ENCODE peak calls at places on chromosomes 3 and 15, in six cellular contexts. Y, A, P, W, B and N are unnamed samples.

GRCh38 chr3:143450656-143451055 is 331.1 kb downstream of the CHST2 start:
- DNase-seq in Y (no peak), A (no peak), P (no peak), W (no peak), B (no peak), N (no peak)

GRCh38 chr3:126279853-126280252 is 77.4 kb downstream of the KLF15 start:
- DNase-seq in Y (no peak), A (no peak), P (no peak), W (no peak), B (no peak), N (no peak)

GRCh38 chr15:35751421-35752133 is 205.6 kb upstream of the DPH6 start:
- DNase-seq in Y (peak; percentile 78), A (peak; percentile 87), P (peak; percentile 87), W (peak; percentile 84), B (peak; percentile 68), N (peak; percentile 78)

GRCh38 chr3:156657862-156658731 is 16.3 kb upstream of the TIPARP start:
- DNase-seq in Y (no peak), A (no peak), P (no peak), W (no peak), B (no peak), N (no peak)

GRCh38 chr3:57060089-57060829 is at the start of gene SPATA12:
- DNase-seq in Y (peak; percentile 86), A (peak; percentile 67), P (peak; percentile 98), W (peak; percentile 70), B (peak; percentile 86), N (no peak)

GRCh38 chr3:119630562-119631329 is 29.6 kb downstream of the POPDC2 start:
- DNase-seq in Y (peak; percentile 83), A (no peak), P (peak; percentile 38), W (peak; percentile 44), B (peak; percentile 71), N (no peak)

GRCh38 chr15:28017423-28017924 is 81.6 kb downstream of the OCA2 start:
- DNase-seq in Y (no peak), A (no peak), P (peak; percentile 46), W (no peak), B (no peak), N (peak; percentile 8)

GRCh38 chr3:9301091-9301490 is 51.6 kb upstream of the SRGAP3 start:
- DNase-seq in Y (no peak), A (no peak), P (peak; percentile 28), W (no peak), B (peak; percentile 17), N (no peak)

GRCh38 chr3:42705962-42706585 is 3.5 kb upstream of the HHATL start:
- DNase-seq in Y (no peak), A (no peak), P (no peak), W (no peak), B (no peak), N (no peak)

GRCh38 chr3:113263020-113263419 is 51.7 kb downstream of the BOC start:
- DNase-seq in Y (no peak), A (no peak), P (no peak), W (no peak), B (no peak), N (no peak)

GRCh38 chr15:29517829-29518228 is 248.2 kb upstream of the NSMCE3 start:
- DNase-seq in Y (no peak), A (no peak), P (no peak), W (no peak), B (no peak), N (no peak)

GRCh38 chr15:100713163-100713867 is 110.9 kb downstream of the ASB7 start:
- DNase-seq in Y (peak; percentile 79), A (no peak), P (peak; percentile 66), W (peak; percentile 97), B (peak; percentile 78), N (no peak)

GRCh38 chr15:76994971-76995945 is at the start of gene PSTPIP1:
- DNase-seq in Y (no peak), A (no peak), P (no peak), W (no peak), B (no peak), N (no peak)

GRCh38 chr3:121998588-121999473 is 23.2 kb downstream of the ILDR1 start:
- DNase-seq in Y (no peak), A (no peak), P (peak; percentile 70), W (peak; percentile 12), B (no peak), N (no peak)

GRCh38 chr3:38553071-38553470 is 56.9 kb downstream of the EXOG start:
- DNase-seq in Y (no peak), A (no peak), P (no peak), W (no peak), B (no peak), N (no peak)

GRCh38 chr3:169493512-169494141 is 169.9 kb downstream of the MECOM start:
- DNase-seq in Y (no peak), A (no peak), P (no peak), W (no peak), B (no peak), N (no peak)

GRCh38 chr15:40293905-40294895 is 11.3 kb upstream of the ANKRD63 start:
- DNase-seq in Y (no peak), A (no peak), P (peak; percentile 26), W (no peak), B (no peak), N (no peak)

GRCh38 chr3:35789039-35789438 is 149.7 kb downstream of the ARPP21 start:
- DNase-seq in Y (no peak), A (no peak), P (no peak), W (no peak), B (no peak), N (no peak)

GRCh38 chr3:11558918-11559815 is 84.5 kb downstream of the VGLL4 start:
- DNase-seq in Y (no peak), A (no peak), P (no peak), W (no peak), B (no peak), N (no peak)

GRCh38 chr3:151216641-151217040 is 13.6 kb upstream of the GPR171 start:
- DNase-seq in Y (peak; percentile 37), A (no peak), P (no peak), W (no peak), B (peak; percentile 81), N (no peak)

GRCh38 chr3:197365621-197366020 is 67.2 kb upstream of the DLG1 start:
- DNase-seq in Y (no peak), A (no peak), P (no peak), W (peak; percentile 72), B (no peak), N (no peak)

GRCh38 chr15:91973481-91973880 is 120.0 kb downstream of the SLCO3A1 start:
- DNase-seq in Y (no peak), A (no peak), P (no peak), W (no peak), B (no peak), N (no peak)

GRCh38 chr15:39444729-39445470 is 136.0 kb upstream of the THBS1 start:
- DNase-seq in Y (no peak), A (no peak), P (peak; percentile 46), W (peak; percentile 21), B (no peak), N (no peak)

GRCh38 chr3:36932979-36933378 is 11.9 kb downstream of the TRANK1 start:
- DNase-seq in Y (peak; percentile 44), A (no peak), P (peak; percentile 74), W (no peak), B (peak; percentile 33), N (no peak)
- H3K4ac ChIP-seq in Y (peak overlapping the region; percentile 92), A (no peak overlapping the region), P (peak overlapping the region; percentile 91), W (peak overlapping the region; percentile 16), B (peak overlapping the region; percentile 75), N (no peak overlapping the region)

GRCh38 chr3:54641226-54642014 is 286.4 kb downstream of the LRTM1 start:
- DNase-seq in Y (no peak), A (no peak), P (peak; percentile 89), W (no peak), B (no peak), N (peak; percentile 2)
- H3K9ac ChIP-seq in Y (no peak overlapping the region), A (no peak overlapping the region), P (no peak overlapping the region), W (no peak overlapping the region), B (no peak overlapping the region), N (no peak overlapping the region)

GRCh38 chr3:192819001-192819569 is 91.7 kb upstream of the FGF12 start:
- DNase-seq in Y (peak; percentile 88), A (no peak), P (peak; percentile 84), W (peak; percentile 52), B (peak; percentile 90), N (no peak)

GRCh38 chr3:192817053-192817452 is 89.7 kb upstream of the FGF12 start:
- DNase-seq in Y (peak; percentile 86), A (no peak), P (no peak), W (no peak), B (peak; percentile 76), N (no peak)

GRCh38 chr3:192818126-192818525 is 90.8 kb upstream of the FGF12 start:
- DNase-seq in Y (peak; percentile 48), A (no peak), P (no peak), W (no peak), B (peak; percentile 36), N (no peak)

GRCh38 chr3:192816274-192816853 is 89.0 kb upstream of the FGF12 start:
- DNase-seq in Y (peak; percentile 73), A (no peak), P (peak; percentile 53), W (peak; percentile 83), B (peak; percentile 71), N (peak; percentile 36)

DNA sequence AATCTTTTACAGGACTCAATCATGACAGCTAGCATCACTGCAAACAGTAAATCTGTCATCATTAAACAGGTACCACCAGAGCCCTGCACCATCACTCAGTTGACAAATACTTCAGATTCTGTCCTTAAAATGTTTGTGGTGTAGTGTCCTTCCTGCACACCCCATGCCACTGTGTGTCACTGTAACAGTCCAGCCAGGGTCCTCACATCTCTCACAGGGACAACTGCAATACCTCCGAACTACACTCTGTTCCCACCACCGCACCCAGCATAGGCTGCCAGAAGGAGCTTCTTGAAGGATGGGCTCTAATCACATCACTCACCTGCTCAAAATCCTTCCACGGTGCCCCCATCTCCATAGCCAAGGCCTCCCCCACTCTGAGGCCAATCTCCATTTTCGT is 90.2 kb upstream of the FGF12 start:
- DNase-seq in Y (no peak), A (no peak), P (no peak), W (no peak), B (no peak), N (no peak)
- H3K4me3 ChIP-seq in Y (no peak overlapping the region), A (no peak overlapping the region), P (no peak overlapping the region), W (no peak overlapping the region), B (no peak overlapping the region), N (no peak overlapping the region)

GRCh38 chr3:66037330-66037985 is 1.3 kb downstream of the MAGI1 start:
- DNase-seq in Y (peak; percentile 64), A (peak; percentile 66), P (peak; percentile 93), W (peak; percentile 24), B (peak; percentile 67), N (no peak)

GRCh38 chr3:66039590-66039887 is 821 bp upstream of the MAGI1 start:
- DNase-seq in Y (no peak), A (no peak), P (peak; percentile 82), W (peak; percentile 88), B (peak; percentile 45), N (no peak)

GRCh38 chr3:66038384-66038725 is 363 bp downstream of the MAGI1 start:
- DNase-seq in Y (no peak), A (peak; percentile 54), P (no peak), W (peak; percentile 60), B (no peak), N (no peak)

GRCh38 chr3:66037986-66038369 is 740 bp downstream of the MAGI1 start:
- DNase-seq in Y (no peak), A (peak; percentile 59), P (no peak), W (no peak), B (peak; percentile 49), N (no peak)

GRCh38 chr3:66038726-66039589 is at the start of gene MAGI1:
- DNase-seq in Y (peak; percentile 95), A (peak; percentile 91), P (peak; percentile 99), W (peak; percentile 79), B (peak; percentile 95), N (peak; percentile 95)
- H3K4ac ChIP-seq in Y (peak within 1 kb of the TSS; percentile 94), A (no peak within 1 kb of the TSS), P (peak within 1 kb of the TSS; percentile 94), W (peak within 1 kb of the TSS; percentile 78), B (peak within 1 kb of the TSS; percentile 71), N (no peak within 1 kb of the TSS)